ENCODE peak calls at places on chromosomes 7 and 10, in four cellular contexts. One of them, this sample, is unnamed.

GRCh38 chr7:96121752-96122151 is 200.1 kb downstream of the SLC25A13 start:
- DNase-seq in SK-N-SH: no peak
- DNase-seq in K562: no peak
- DNase-seq in HepG2: no peak
- DNase-seq in this sample: no peak

GRCh38 chr7:51118628-51119027 is 198.0 kb downstream of the COBL start:
- DNase-seq in K562: no peak
- DNase-seq in HepG2: no peak
- DNase-seq in SK-N-SH: no peak
- DNase-seq in this sample: no peak

GRCh38 chr7:22352812-22353340 is 4.1 kb downstream of the RAPGEF5 start:
- DNase-seq in K562: no peak
- DNase-seq in HepG2: no peak
- DNase-seq in SK-N-SH: no peak
- DNase-seq in this sample: no peak

GRCh38 chr7:33735403-33735802 is 169.9 kb upstream of the BMPER start:
- DNase-seq in HepG2: no peak
- DNase-seq in SK-N-SH: no peak
- DNase-seq in K562: no peak
- DNase-seq in this sample: no peak

GRCh38 chr7:124101173-124101768 is 68.4 kb upstream of the TMEM229A start:
- DNase-seq in HepG2: peak; percentile 14
- DNase-seq in K562: peak; percentile 55
- DNase-seq in SK-N-SH: peak; percentile 33
- DNase-seq in this sample: peak; percentile 22

GRCh38 chr10:68560201-68560915 is at the start of gene TET1:
- DNase-seq in K562: peak; percentile 90
- DNase-seq in HepG2: peak; percentile 64
- DNase-seq in SK-N-SH: peak; percentile 91
- DNase-seq in this sample: peak; percentile 90

GRCh38 chr10:24382979-24383663 is 174.2 kb downstream of the KIAA1217 start:
- DNase-seq in K562: no peak
- DNase-seq in SK-N-SH: no peak
- DNase-seq in HepG2: peak; percentile 3
- DNase-seq in this sample: peak; percentile 29

GRCh38 chr10:43958071-43958432 is 309.4 kb upstream of the ZNF32 start:
- DNase-seq in SK-N-SH: no peak
- DNase-seq in HepG2: no peak
- DNase-seq in K562: no peak
- DNase-seq in this sample: no peak

GRCh38 chr10:47335906-47336305 is 12.3 kb upstream of the RBP3 start:
- DNase-seq in K562: no peak
- DNase-seq in SK-N-SH: no peak
- DNase-seq in HepG2: no peak
- DNase-seq in this sample: no peak

GRCh38 chr7:139697031-139697430 is 80.8 kb downstream of the HIPK2 start:
- DNase-seq in HepG2: no peak
- DNase-seq in K562: no peak
- DNase-seq in SK-N-SH: no peak
- DNase-seq in this sample: no peak

GRCh38 chr10:58567652-58568051 is 55.0 kb downstream of the BICC1 start:
- DNase-seq in SK-N-SH: no peak
- DNase-seq in K562: no peak
- DNase-seq in HepG2: no peak
- DNase-seq in this sample: no peak

GRCh38 chr7:44486693-44487092 is 3.8 kb downstream of the NUDCD3 start:
- DNase-seq in HepG2: no peak
- DNase-seq in SK-N-SH: no peak
- DNase-seq in K562: no peak
- DNase-seq in this sample: no peak

GRCh38 chr7:19117081-19117869 is at the start of gene TWIST1:
- DNase-seq in SK-N-SH: peak; percentile 96
- DNase-seq in K562: no peak
- DNase-seq in HepG2: no peak
- DNase-seq in this sample: peak; percentile 65

GRCh38 chr7:128025380-128025779 is 5.9 kb downstream of the LRRC4 start:
- DNase-seq in HepG2: no peak
- DNase-seq in K562: no peak
- DNase-seq in SK-N-SH: no peak
- DNase-seq in this sample: no peak

GRCh38 chr7:110922906-110923305 is 168.0 kb upstream of the LRRN3 start:
- DNase-seq in HepG2: peak; percentile 6
- DNase-seq in SK-N-SH: no peak
- DNase-seq in K562: no peak
- DNase-seq in this sample: no peak

GRCh38 chr10:1036341-1036791 is 10.7 kb upstream of the IDI2 start:
- DNase-seq in SK-N-SH: no peak
- DNase-seq in HepG2: no peak
- DNase-seq in K562: no peak
- DNase-seq in this sample: no peak

GRCh38 chr7:90973146-90973545 is 291.1 kb upstream of the FZD1 start:
- DNase-seq in HepG2: no peak
- DNase-seq in SK-N-SH: no peak
- DNase-seq in K562: no peak
- DNase-seq in this sample: no peak

GRCh38 chr7:74226633-74227032 is 16.8 kb downstream of the LAT2 start:
- DNase-seq in HepG2: no peak
- DNase-seq in SK-N-SH: no peak
- DNase-seq in K562: no peak
- DNase-seq in this sample: no peak

GRCh38 chr7:119436882-119437281 is 836.1 kb upstream of the KCND2 start:
- DNase-seq in HepG2: no peak
- DNase-seq in K562: no peak
- DNase-seq in SK-N-SH: no peak
- DNase-seq in this sample: no peak

GRCh38 chr10:95411635-95412034 is 120.8 kb upstream of the PDLIM1 start:
- DNase-seq in HepG2: no peak
- DNase-seq in SK-N-SH: no peak
- DNase-seq in K562: no peak
- DNase-seq in this sample: peak; percentile 52

GRCh38 chr7:106793015-106793651 is 71.9 kb upstream of the PIK3CG start:
- DNase-seq in HepG2: peak; percentile 7
- DNase-seq in SK-N-SH: peak; percentile 50
- DNase-seq in K562: peak; percentile 59
- DNase-seq in this sample: no peak

GRCh38 chr7:12257582-12257981 is 46.5 kb downstream of the TMEM106B start:
- DNase-seq in K562: no peak
- DNase-seq in SK-N-SH: no peak
- DNase-seq in HepG2: peak; percentile 7
- DNase-seq in this sample: no peak

GRCh38 chr10:83037653-83038052 is 1101.7 kb upstream of the GHITM start:
- DNase-seq in SK-N-SH: no peak
- DNase-seq in HepG2: no peak
- DNase-seq in K562: no peak
- DNase-seq in this sample: no peak

GRCh38 chr7:135441791-135442190 is 68.1 kb downstream of the CNOT4 start:
- DNase-seq in HepG2: no peak
- DNase-seq in SK-N-SH: no peak
- DNase-seq in K562: no peak
- DNase-seq in this sample: no peak

GRCh38 chr7:154743211-154743610 is 259.7 kb downstream of the PAXIP1 start:
- DNase-seq in SK-N-SH: no peak
- DNase-seq in HepG2: no peak
- DNase-seq in K562: no peak
- DNase-seq in this sample: no peak

GRCh38 chr10:75143353-75143752 is 31.9 kb downstream of the SAMD8 start:
- DNase-seq in SK-N-SH: no peak
- DNase-seq in K562: no peak
- DNase-seq in HepG2: no peak
- DNase-seq in this sample: no peak

DNA sequence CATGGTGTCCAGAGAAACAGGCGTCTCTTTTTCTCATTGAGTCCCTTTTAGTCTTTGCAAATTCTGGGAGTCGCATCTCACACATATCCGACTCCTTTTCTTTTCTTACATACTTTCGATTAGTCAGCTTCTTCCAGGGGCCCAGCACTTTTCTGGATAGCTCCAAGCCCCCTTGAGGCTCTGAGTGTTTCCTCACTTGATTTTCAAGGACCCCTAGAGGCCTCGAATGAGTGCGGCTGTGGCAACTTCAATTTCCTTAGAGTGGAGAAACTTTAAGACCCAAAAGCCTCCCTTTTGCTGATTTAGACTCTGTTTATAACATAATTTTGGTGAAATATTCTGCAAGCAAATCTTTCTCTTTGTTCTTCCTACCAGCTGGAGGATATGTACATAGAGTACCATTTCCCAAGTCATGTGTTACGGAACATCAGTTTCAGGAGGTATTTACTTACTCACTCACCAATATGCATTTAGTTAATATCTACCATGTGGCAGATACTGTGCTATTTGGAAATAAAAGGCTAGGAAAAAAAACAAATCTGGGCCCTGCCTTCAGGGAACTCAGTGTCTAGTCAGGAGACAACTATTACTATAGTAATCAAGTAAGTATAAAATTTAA is 555.2 kb downstream of the REEP3 start:
- DNase-seq in HepG2: no peak
- DNase-seq in K562: no peak
- DNase-seq in SK-N-SH: no peak
- DNase-seq in this sample: no peak
- TF ChIP-seq FOXJ3 in HepG2: no peak
- TF ChIP-seq FOXJ3 in K562: no peak
- TF ChIP-seq FOXJ3 in SK-N-SH: no peak
- TF ChIP-seq FOXJ3 in this sample: no peak

GRCh38 chr10:4249841-4250496 is 465.0 kb upstream of the KLF6 start:
- DNase-seq in HepG2: no peak
- DNase-seq in SK-N-SH: no peak
- DNase-seq in K562: no peak
- DNase-seq in this sample: no peak
- TF ChIP-seq FOXJ3 in HepG2: no peak
- TF ChIP-seq FOXJ3 in SK-N-SH: no peak
- TF ChIP-seq FOXJ3 in K562: no peak
- TF ChIP-seq FOXJ3 in this sample: no peak

DNA sequence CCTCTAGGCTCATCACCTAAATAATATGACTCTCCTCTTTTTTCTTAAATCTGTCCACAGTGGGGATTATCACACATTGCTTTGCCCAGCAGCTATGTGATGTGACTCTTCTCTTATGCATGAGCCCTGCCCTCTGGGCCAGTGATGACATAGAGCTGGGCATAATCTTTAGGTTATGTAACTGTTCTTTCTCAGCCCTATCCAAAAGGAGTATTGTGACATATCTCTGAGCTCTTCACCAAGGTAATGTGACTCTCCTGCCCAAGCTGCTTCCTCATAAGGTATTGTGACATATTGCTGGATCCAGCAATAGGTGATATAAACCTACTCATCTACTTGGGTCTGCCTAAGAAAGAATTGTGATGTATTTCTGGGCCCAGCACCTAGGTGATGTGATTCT is 37.7 kb upstream of the ZNF107 start:
- DNase-seq in SK-N-SH: no peak
- DNase-seq in HepG2: no peak
- DNase-seq in K562: no peak
- DNase-seq in this sample: no peak
- TF ChIP-seq FOXJ3 in SK-N-SH: no peak
- TF ChIP-seq FOXJ3 in HepG2: no peak
- TF ChIP-seq FOXJ3 in K562: no peak
- TF ChIP-seq FOXJ3 in this sample: no peak

GRCh38 chr10:32204606-32205005 is 142.4 kb downstream of the EPC1 start:
- DNase-seq in SK-N-SH: no peak
- DNase-seq in HepG2: no peak
- DNase-seq in K562: no peak
- DNase-seq in this sample: no peak

GRCh38 chr10:32210306-32211045 is 136.5 kb downstream of the EPC1 start:
- DNase-seq in K562: peak; percentile 20
- DNase-seq in HepG2: peak; percentile 65
- DNase-seq in SK-N-SH: peak; percentile 58
- DNase-seq in this sample: peak; percentile 67

GRCh38 chr10:32211046-32211363 is 136.0 kb downstream of the EPC1 start:
- DNase-seq in K562: no peak
- DNase-seq in SK-N-SH: no peak
- DNase-seq in HepG2: no peak
- DNase-seq in this sample: no peak

GRCh38 chr10:32207544-32207943 is 139.4 kb downstream of the EPC1 start:
- DNase-seq in SK-N-SH: peak; percentile 42
- DNase-seq in HepG2: peak; percentile 59
- DNase-seq in K562: peak; percentile 57
- DNase-seq in this sample: peak; percentile 57

GRCh38 chr10:32205666-32206065 is 141.3 kb downstream of the EPC1 start:
- DNase-seq in K562: no peak
- DNase-seq in HepG2: no peak
- DNase-seq in SK-N-SH: no peak
- DNase-seq in this sample: no peak
- TF ChIP-seq FOXJ3 in K562: no peak
- TF ChIP-seq FOXJ3 in HepG2: no peak
- TF ChIP-seq FOXJ3 in SK-N-SH: no peak
- TF ChIP-seq FOXJ3 in this sample: no peak

DNA sequence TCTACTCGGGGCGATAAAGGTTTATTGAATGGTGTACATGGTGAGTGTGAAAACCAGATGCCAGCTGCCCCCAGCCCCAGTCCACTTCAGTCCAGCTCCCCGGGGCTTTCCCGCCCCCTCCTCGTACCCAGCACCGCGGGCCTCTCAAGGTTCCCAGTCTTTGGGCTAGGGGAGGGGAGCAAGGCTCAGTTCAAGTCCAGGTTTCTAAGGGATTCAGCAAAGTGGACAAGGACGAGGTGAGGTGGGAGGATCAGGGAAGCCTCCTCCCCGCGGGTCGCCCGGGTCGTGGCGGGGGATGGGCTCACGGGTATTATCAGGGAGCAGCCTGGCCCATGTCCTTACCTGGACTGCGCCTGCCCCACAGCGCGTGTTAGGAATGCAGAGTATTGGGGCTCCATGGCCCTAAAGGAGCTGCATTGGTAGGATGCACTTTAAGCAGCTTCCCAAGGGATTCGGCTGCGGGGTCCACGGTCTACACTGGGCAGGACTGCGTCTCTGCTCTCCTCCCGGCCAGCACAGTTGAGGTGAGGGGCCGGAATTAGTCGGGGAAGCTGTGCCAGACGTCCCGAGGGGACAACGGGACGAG is 541 bp upstream of the PFKFB3 start:
- DNase-seq in SK-N-SH: no peak
- DNase-seq in HepG2: no peak
- DNase-seq in K562: no peak
- DNase-seq in this sample: peak; percentile 51
- TF ChIP-seq FOXJ3 in SK-N-SH: no peak
- TF ChIP-seq FOXJ3 in HepG2: no peak
- TF ChIP-seq FOXJ3 in K562: no peak
- TF ChIP-seq FOXJ3 in this sample: no peak